ENCODE peak calls at places on chromosomes 11 and 22, in eight cellular contexts. E is left ventricle myocardium inferior; T is activated naive CD4-positive, alpha-beta T cell treated with anti-CD3 and anti-CD28 coated beads, Interleukin-2, amount 50 U/mL, for 72 hours; K is thoracic aorta; Y is GM12865; L is AML-193; M is mammary epithelial cell; J is RWPE1. H is an unnamed sample.

GRCh38 chr22:25008666-25009065 is 56.1 kb downstream of the KIAA1671 start:
- DNase-seq in J (no peak), E (peak; percentile 39), L (no peak), Y (no peak), M (peak; percentile 76), K (no peak), T (no peak), H (no peak)

GRCh38 chr11:205221-206001 is 1.8 kb downstream of the BET1L start:
- DNase-seq in M (no peak), J (no peak), Y (peak; percentile 0), K (no peak), T (peak; percentile 1), L (no peak), E (no peak), H (peak; percentile 43)

GRCh38 chr11:120527111-120527748 is 15.7 kb downstream of the GRIK4 start:
- DNase-seq in J (no peak), L (no peak), E (peak; percentile 36), Y (no peak), T (no peak), M (no peak), K (no peak), H (no peak)

GRCh38 chr11:16338397-16338796 is 17.9 kb downstream of the SOX6 start:
- DNase-seq in J (no peak), E (no peak), T (no peak), M (peak; percentile 37), Y (no peak), L (no peak), K (no peak), H (no peak)

GRCh38 chr11:105109855-105110750 is 29.5 kb downstream of the CARD18 start:
- DNase-seq in L (no peak), T (no peak), K (no peak), J (no peak), E (no peak), Y (no peak), M (no peak), H (no peak)

GRCh38 chr11:88414385-88414861 is 76.9 kb upstream of the CTSC start:
- DNase-seq in J (peak; percentile 13), K (no peak), E (no peak), M (peak; percentile 46), L (peak; percentile 80), T (no peak), Y (no peak), H (no peak)

GRCh38 chr11:110531056-110531756 is 101.5 kb downstream of the FDX1 start:
- DNase-seq in T (no peak), L (no peak), J (no peak), Y (no peak), M (peak; percentile 17), E (no peak), K (no peak), H (no peak)

GRCh38 chr22:30267382-30268302 is 991 bp upstream of the OSM start:
- DNase-seq in M (no peak), E (no peak), L (peak; percentile 13), J (no peak), K (no peak), Y (no peak), T (no peak), H (peak; percentile 67)

GRCh38 chr22:29733362-29734322 is 13.8 kb downstream of the CABP7 start:
- DNase-seq in K (no peak), Y (peak; percentile 29), M (no peak), L (no peak), E (peak; percentile 28), T (no peak), J (peak; percentile 28), H (no peak)

GRCh38 chr22:36981247-36981775 is 37.9 kb downstream of the TST start:
- DNase-seq in K (no peak), Y (no peak), T (no peak), M (no peak), L (no peak), E (no peak), J (no peak), H (no peak)

GRCh38 chr11:134207538-134208239 is 16.1 kb downstream of the NCAPD3 start:
- DNase-seq in T (peak; percentile 74), J (no peak), K (no peak), L (peak; percentile 3), M (no peak), E (peak; percentile 25), Y (peak; percentile 46), H (peak; percentile 55)

GRCh38 chr22:46764140-46764680 is 1.8 kb downstream of the TBC1D22A start:
- DNase-seq in L (no peak), K (no peak), E (no peak), T (no peak), M (no peak), J (no peak), Y (peak; percentile 27), H (no peak)

GRCh38 chr22:43847376-43848289 is 14.7 kb downstream of the SULT4A1 start:
- DNase-seq in M (no peak), E (no peak), T (no peak), L (no peak), Y (no peak), K (no peak), J (no peak), H (no peak)

GRCh38 chr11:107857550-107858216 is 904 bp downstream of the SLC35F2 start:
- DNase-seq in E (no peak), J (no peak), K (no peak), M (peak; percentile 26), Y (peak; percentile 30), T (peak; percentile 31), L (no peak), H (no peak)